ENCODE peak calls at places on chromosomes 4 and X, in four cellular contexts. One of them, this sample, is unnamed.

GRCh38 chr4:153514001-153514526 is 47.9 kb downstream of the TMEM131L start:
- DNase-seq in ovary: no peak
- DNase-seq in HFF-Myc: no peak
- DNase-seq in tibial artery: no peak
- DNase-seq in this sample: no peak

GRCh38 chr4:179097741-179098140 is 1655.5 kb upstream of the AGA start:
- DNase-seq in ovary: no peak
- DNase-seq in HFF-Myc: no peak
- DNase-seq in tibial artery: no peak
- DNase-seq in this sample: no peak

GRCh38 chr4:151940290-151940689 is 179.5 kb upstream of the GATB start:
- DNase-seq in ovary: no peak
- DNase-seq in HFF-Myc: no peak
- DNase-seq in tibial artery: no peak
- DNase-seq in this sample: no peak

GRCh38 chrX:119784747-119785446 is 6.5 kb downstream of the RPL39 start:
- DNase-seq in ovary: no peak
- DNase-seq in HFF-Myc: no peak
- DNase-seq in tibial artery: no peak
- DNase-seq in this sample: no peak

GRCh38 chr4:168736831-168737230 is 240.0 kb downstream of the PALLD start:
- DNase-seq in ovary: no peak
- DNase-seq in HFF-Myc: no peak
- DNase-seq in tibial artery: no peak
- DNase-seq in this sample: no peak

GRCh38 chrX:73903941-73904340 is 340.9 kb downstream of the CHIC1 start:
- DNase-seq in ovary: no peak
- DNase-seq in HFF-Myc: no peak
- DNase-seq in tibial artery: no peak
- DNase-seq in this sample: no peak

GRCh38 chrX:104482757-104483156 is 83.2 kb upstream of the IL1RAPL2 start:
- DNase-seq in ovary: no peak
- DNase-seq in HFF-Myc: no peak
- DNase-seq in tibial artery: no peak
- DNase-seq in this sample: no peak

GRCh38 chr4:15339732-15340131 is 88.1 kb upstream of the C1QTNF7 start:
- DNase-seq in ovary: no peak
- DNase-seq in HFF-Myc: no peak
- DNase-seq in tibial artery: no peak
- DNase-seq in this sample: no peak

GRCh38 chr4:130210871-130211270 is 1114.9 kb downstream of the C4orf33 start:
- DNase-seq in ovary: no peak
- DNase-seq in HFF-Myc: no peak
- DNase-seq in tibial artery: no peak
- DNase-seq in this sample: no peak

GRCh38 chr4:87937523-87937922 is 38.0 kb upstream of the SPP1 start:
- DNase-seq in ovary: no peak
- DNase-seq in HFF-Myc: no peak
- DNase-seq in tibial artery: no peak
- DNase-seq in this sample: no peak

GRCh38 chr4:8602686-8603430 is 10.3 kb downstream of the CPZ start:
- DNase-seq in ovary: no peak
- DNase-seq in HFF-Myc: no peak
- DNase-seq in tibial artery: no peak
- DNase-seq in this sample: no peak

GRCh38 chr4:137738377-137738990 is 206.2 kb upstream of the PCDH18 start:
- DNase-seq in ovary: no peak
- DNase-seq in HFF-Myc: no peak
- DNase-seq in tibial artery: no peak
- DNase-seq in this sample: no peak

GRCh38 chr4:124483043-124483906 is 229.3 kb downstream of the ANKRD50 start:
- DNase-seq in ovary: no peak
- DNase-seq in HFF-Myc: no peak
- DNase-seq in tibial artery: no peak
- DNase-seq in this sample: no peak

GRCh38 chrX:150361070-150361776 is 1.9 kb upstream of the MAMLD1 start:
- DNase-seq in ovary: peak
- DNase-seq in HFF-Myc: no peak
- DNase-seq in tibial artery: no peak
- DNase-seq in this sample: no peak

GRCh38 chr4:33411182-33411581 is 2691.0 kb downstream of the PCDH7 start:
- DNase-seq in ovary: no peak
- DNase-seq in HFF-Myc: no peak
- DNase-seq in tibial artery: no peak
- DNase-seq in this sample: no peak

DNA sequence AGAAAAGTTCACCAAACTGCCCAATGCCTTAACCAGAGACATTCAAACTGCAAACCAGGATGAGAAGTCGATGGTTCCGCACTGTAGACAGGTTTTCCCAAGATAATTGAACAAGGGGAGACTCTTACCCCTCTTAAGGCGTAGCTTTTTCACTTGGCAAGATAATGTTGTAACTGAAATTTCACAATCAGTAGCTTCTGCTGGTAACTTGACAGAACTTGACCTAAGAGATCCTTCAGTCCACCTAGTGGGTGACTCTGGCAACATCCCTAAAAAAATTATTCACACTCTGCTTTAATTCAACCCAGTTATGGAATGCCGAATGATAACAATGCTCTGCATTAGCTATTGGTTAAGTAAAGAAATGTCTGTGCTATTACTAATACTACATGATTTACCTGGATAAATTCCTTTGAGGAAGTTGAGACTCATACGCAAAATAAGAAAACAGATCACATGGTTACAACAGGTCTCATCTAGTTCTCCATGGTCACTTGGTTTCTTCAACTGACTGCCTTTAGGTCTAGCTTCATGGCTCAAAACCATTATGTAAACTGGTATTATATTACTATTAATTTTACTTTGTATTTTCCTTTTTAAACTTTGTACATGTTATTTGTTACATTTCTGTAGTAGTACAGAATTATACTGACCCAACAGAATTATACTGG is 9.1 kb downstream of the ELF2 start:
- DNase-seq in ovary: no peak
- DNase-seq in HFF-Myc: no peak
- DNase-seq in tibial artery: no peak
- DNase-seq in this sample: peak
- TF ChIP-seq CTCF in ovary: peak
- TF ChIP-seq CTCF in HFF-Myc: peak
- TF ChIP-seq CTCF in tibial artery: peak
- TF ChIP-seq CTCF in this sample: no peak

GRCh38 chrX:63471004-63471403 is 119.9 kb upstream of the SPIN4 start:
- DNase-seq in ovary: no peak
- DNase-seq in HFF-Myc: no peak
- DNase-seq in tibial artery: no peak
- DNase-seq in this sample: no peak

GRCh38 chrX:63470506-63470905 is 119.4 kb upstream of the SPIN4 start:
- DNase-seq in ovary: no peak
- DNase-seq in HFF-Myc: no peak
- DNase-seq in tibial artery: no peak
- DNase-seq in this sample: no peak

GRCh38 chrX:63466690-63467089 is 115.6 kb upstream of the SPIN4 start:
- DNase-seq in ovary: no peak
- DNase-seq in HFF-Myc: no peak
- DNase-seq in tibial artery: no peak
- DNase-seq in this sample: no peak
- TF ChIP-seq CTCF in ovary: no peak
- TF ChIP-seq CTCF in HFF-Myc: no peak
- TF ChIP-seq CTCF in tibial artery: no peak
- TF ChIP-seq CTCF in this sample: no peak

DNA sequence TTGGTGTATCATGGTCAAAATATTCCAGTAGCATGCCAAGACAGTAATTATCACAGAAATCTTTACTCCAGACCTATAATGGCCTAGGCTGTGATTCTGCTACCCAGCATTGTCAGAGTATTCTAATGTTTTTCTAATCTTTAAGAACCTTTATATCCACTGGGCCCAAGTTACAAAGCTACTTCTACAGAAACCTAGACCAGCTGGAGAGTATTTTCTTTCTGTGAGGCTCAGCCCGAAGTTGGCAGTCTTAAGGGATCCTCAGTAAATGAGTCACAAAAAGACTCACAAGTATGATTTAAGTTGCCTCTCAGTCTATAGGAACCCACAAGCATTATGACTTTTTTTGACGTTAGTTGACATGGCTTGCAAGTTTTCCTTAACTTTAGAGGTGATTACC is 638.5 kb upstream of the FAM241A start:
- DNase-seq in ovary: no peak
- DNase-seq in HFF-Myc: no peak
- DNase-seq in tibial artery: no peak
- DNase-seq in this sample: no peak
- TF ChIP-seq CTCF in ovary: no peak
- TF ChIP-seq CTCF in HFF-Myc: no peak
- TF ChIP-seq CTCF in tibial artery: no peak
- TF ChIP-seq CTCF in this sample: no peak

DNA sequence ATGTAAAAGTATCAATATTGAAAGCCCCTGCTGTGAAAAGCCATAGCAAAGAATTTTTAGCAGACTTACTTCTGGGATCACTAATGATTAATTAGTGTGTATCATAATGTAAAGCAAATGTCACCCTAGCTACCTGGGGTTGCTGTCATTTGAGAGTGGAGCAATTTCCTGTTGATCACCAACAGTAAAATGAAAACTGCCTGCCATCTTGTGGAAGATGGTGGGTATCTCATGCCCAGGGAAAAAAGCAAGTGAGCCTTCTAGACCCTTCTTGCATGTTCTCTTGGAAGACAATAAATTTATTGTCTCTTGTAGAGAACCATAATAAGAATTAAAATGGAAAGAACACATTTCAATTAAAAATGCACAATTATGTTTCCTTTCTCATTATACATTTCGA is 360.2 kb downstream of the ZIC3 start:
- DNase-seq in ovary: no peak
- DNase-seq in HFF-Myc: no peak
- DNase-seq in tibial artery: no peak
- DNase-seq in this sample: no peak
- TF ChIP-seq CTCF in ovary: no peak
- TF ChIP-seq CTCF in HFF-Myc: no peak
- TF ChIP-seq CTCF in tibial artery: no peak
- TF ChIP-seq CTCF in this sample: no peak

DNA sequence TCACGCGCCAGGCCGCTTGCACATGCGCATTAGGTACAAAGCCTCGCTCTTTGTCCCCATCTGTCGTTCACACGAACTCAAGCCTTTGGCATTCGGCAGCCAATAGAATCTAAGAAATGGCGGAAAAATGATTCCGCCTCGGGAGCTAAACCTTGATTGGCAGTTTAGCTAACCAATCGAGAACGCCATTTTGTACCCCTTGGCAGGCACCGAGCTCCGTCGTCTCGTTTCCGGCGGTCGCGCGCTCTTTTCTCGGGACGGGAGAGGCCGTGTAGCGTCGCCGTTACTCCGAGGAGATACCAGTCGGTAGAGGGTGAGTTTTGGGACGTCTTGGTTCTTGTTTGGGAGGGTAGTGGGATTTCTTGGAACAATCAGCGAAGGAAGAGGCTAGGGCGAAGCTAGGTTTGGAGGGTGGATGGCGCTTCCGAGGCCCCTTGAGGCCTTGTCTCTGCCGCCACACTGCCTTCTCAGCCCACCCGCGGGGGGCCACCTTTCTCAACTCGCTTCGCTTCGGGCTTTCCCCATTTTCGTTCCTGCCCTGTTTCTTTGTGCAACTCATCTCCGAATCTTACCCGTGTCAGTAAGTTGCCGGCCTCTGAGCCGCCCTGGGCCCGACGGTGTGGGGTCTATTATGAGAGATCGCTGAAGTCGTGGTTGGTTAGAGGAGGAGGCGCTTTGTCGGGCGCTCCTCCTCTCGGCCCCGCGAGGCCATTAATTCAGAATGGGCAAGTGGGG is at the start of gene NONO:
- DNase-seq in ovary: peak
- DNase-seq in HFF-Myc: peak
- DNase-seq in tibial artery: peak
- DNase-seq in this sample: peak
- TF ChIP-seq CTCF in ovary: no peak
- TF ChIP-seq CTCF in HFF-Myc: no peak
- TF ChIP-seq CTCF in tibial artery: no peak
- TF ChIP-seq CTCF in this sample: no peak

This sample was measured in GM20000.